ENCODE peak calls at places on chromosomes 13 and 19, in seven cellular contexts. I is neuronal stem cell, R is H9, P is IMR-90, D is H1, U is trophoblast cell, O is mesendoderm. F is an unnamed sample.

GRCh38 chr13:55298201-55298600 is 1842.5 kb upstream of the PRR20A start:
- DNase-seq in I (no peak), R (no peak), P (no peak), D (no peak), U (no peak), O (no peak), F (no peak)

GRCh38 chr13:60311527-60311926 is 85.5 kb upstream of the TDRD3 start:
- DNase-seq in I (no peak), R (no peak), P (no peak), D (no peak), U (no peak), O (no peak), F (no peak)

GRCh38 chr19:38851622-38852230 is 1.9 kb upstream of the HNRNPL start:
- DNase-seq in I (peak), R (peak), P (peak), D (peak), U (peak), O (peak), F (peak)

GRCh38 chr13:27631156-27631555 is 9.5 kb downstream of the POLR1D start:
- DNase-seq in I (no peak), R (no peak), P (no peak), D (no peak), U (no peak), O (no peak), F (no peak)

GRCh38 chr19:38090561-38090960 is 133.5 kb downstream of the DPF1 start:
- DNase-seq in I (no peak), R (no peak), P (no peak), D (no peak), U (no peak), O (no peak), F (no peak)

GRCh38 chr19:15181394-15181793 is 19.4 kb downstream of the NOTCH3 start:
- DNase-seq in I (no peak), R (peak), P (no peak), D (no peak), U (peak), O (no peak), F (no peak)

GRCh38 chr13:108120332-108120731 is 95.0 kb downstream of the LIG4 start:
- DNase-seq in I (no peak), R (peak), P (no peak), D (no peak), U (no peak), O (no peak), F (no peak)

GRCh38 chr13:94711561-94712286 is 621 bp downstream of the SOX21 start:
- DNase-seq in I (no peak), R (peak), P (no peak), D (no peak), U (peak), O (peak), F (peak)

GRCh38 chr13:35472308-35473008 is 4.0 kb downstream of the MAB21L1 start:
- DNase-seq in I (no peak), R (no peak), P (no peak), D (no peak), U (no peak), O (peak), F (no peak)

GRCh38 chr19:54137913-54138776 is 583 bp downstream of the CNOT3 start:
- DNase-seq in I (no peak), R (no peak), P (no peak), D (no peak), U (no peak), O (peak), F (no peak)

GRCh38 chr19:8310342-8311055 is 2.3 kb upstream of the CD320 start:
- DNase-seq in I (no peak), R (no peak), P (no peak), D (no peak), U (no peak), O (no peak), F (no peak)

GRCh38 chr13:110801044-110801443 is 87.5 kb downstream of the ING1 start:
- DNase-seq in I (no peak), R (no peak), P (no peak), D (no peak), U (no peak), O (peak), F (no peak)

GRCh38 chr13:114047358-114047881 is 73.5 kb upstream of the C13orf46 start:
- DNase-seq in I (no peak), R (no peak), P (peak), D (no peak), U (no peak), O (no peak), F (peak)

GRCh38 chr13:22168437-22168836 is 497.6 kb downstream of the FGF9 start:
- DNase-seq in I (no peak), R (no peak), P (no peak), D (no peak), U (no peak), O (no peak), F (no peak)

GRCh38 chr13:99335603-99336002 is 28.4 kb upstream of the GPR183 start:
- DNase-seq in I (no peak), R (no peak), P (no peak), D (no peak), U (peak), O (no peak), F (no peak)

GRCh38 chr19:38451629-38452028 is 18.1 kb downstream of the RYR1 start:
- DNase-seq in I (no peak), R (no peak), P (no peak), D (no peak), U (peak), O (no peak), F (no peak)

GRCh38 chr19:1171755-1172352 is 2.2 kb downstream of the SBNO2 start:
- DNase-seq in I (no peak), R (no peak), P (no peak), D (no peak), U (no peak), O (peak), F (no peak)

GRCh38 chr13:94703271-94703670 is 9.1 kb downstream of the SOX21 start:
- DNase-seq in I (no peak), R (peak), P (no peak), D (no peak), U (no peak), O (no peak), F (no peak)

GRCh38 chr19:16141043-16141442 is 2.4 kb upstream of the HSH2D start:
- DNase-seq in I (no peak), R (no peak), P (no peak), D (no peak), U (no peak), O (no peak), F (no peak)

GRCh38 chr13:32209670-32210069 is 105.5 kb downstream of the ZAR1L start:
- DNase-seq in I (no peak), R (no peak), P (peak), D (no peak), U (peak), O (peak), F (peak)

GRCh38 chr19:33468361-33469170 is 53.0 kb downstream of the PEPD start:
- DNase-seq in I (no peak), R (peak), P (peak), D (no peak), U (no peak), O (peak), F (peak)

GRCh38 chr13:20840590-20840989 is 62.0 kb downstream of the XPO4 start:
- DNase-seq in I (no peak), R (no peak), P (no peak), D (no peak), U (no peak), O (no peak), F (no peak)

GRCh38 chr13:33051632-33052031 is 35.4 kb downstream of the KL start:
- DNase-seq in I (no peak), R (no peak), P (no peak), D (no peak), U (no peak), O (no peak), F (no peak)

GRCh38 chr19:1251503-1252220 is 3.3 kb downstream of the MIDN start:
- DNase-seq in I (no peak), R (no peak), P (no peak), D (no peak), U (peak), O (peak), F (no peak)

GRCh38 chr19:7658219-7658686 is 10.6 kb upstream of the RETN start:
- DNase-seq in I (no peak), R (no peak), P (no peak), D (no peak), U (no peak), O (peak), F (no peak)

GRCh38 chr13:102877285-102877684 is 31.5 kb downstream of the ERCC5 start:
- DNase-seq in I (no peak), R (no peak), P (peak), D (no peak), U (no peak), O (peak), F (peak)

GRCh38 chr13:24660023-24660806 is 20.0 kb upstream of the ATP12A start:
- DNase-seq in I (no peak), R (no peak), P (no peak), D (no peak), U (peak), O (no peak), F (peak)

GRCh38 chr19:46748325-46749109 is 2.3 kb upstream of the STRN4 start:
- DNase-seq in I (peak), R (peak), P (peak), D (no peak), U (peak), O (peak), F (peak)

GRCh38 chr13:112567161-112567862 is 20.6 kb downstream of the TUBGCP3 start:
- DNase-seq in I (no peak), R (no peak), P (peak), D (no peak), U (no peak), O (no peak), F (peak)

GRCh38 chr19:30014770-30015169 is 72.7 kb downstream of the URI1 start:
- DNase-seq in I (no peak), R (no peak), P (no peak), D (no peak), U (no peak), O (no peak), F (no peak)
- H2BK120ac ChIP-seq in I (no peak), R (no peak), P (no peak), D (no peak), U (no peak), O (no peak), F (no peak)

GRCh38 chr19:35381926-35382325 is 11.1 kb downstream of the GPR42 start:
- DNase-seq in I (no peak), R (no peak), P (no peak), D (no peak), U (peak), O (no peak), F (no peak)
- H2BK120ac ChIP-seq in I (no peak), R (no peak), P (no peak), D (no peak), U (no peak), O (no peak), F (no peak)

GRCh38 chr19:35844482-35845214 is 7.7 kb downstream of the NPHS1 start:
- DNase-seq in I (no peak), R (no peak), P (no peak), D (no peak), U (no peak), O (no peak), F (no peak)

GRCh38 chr19:35841961-35842595 is 10.2 kb downstream of the NPHS1 start:
- DNase-seq in I (no peak), R (no peak), P (no peak), D (no peak), U (no peak), O (no peak), F (no peak)

GRCh38 chr19:35845215-35846037 is 6.9 kb downstream of the NPHS1 start:
- DNase-seq in I (no peak), R (peak), P (no peak), D (no peak), U (peak), O (peak), F (peak)

GRCh38 chr19:35843676-35844481 is 8.4 kb downstream of the NPHS1 start:
- DNase-seq in I (no peak), R (peak), P (no peak), D (no peak), U (no peak), O (peak), F (peak)

DNA sequence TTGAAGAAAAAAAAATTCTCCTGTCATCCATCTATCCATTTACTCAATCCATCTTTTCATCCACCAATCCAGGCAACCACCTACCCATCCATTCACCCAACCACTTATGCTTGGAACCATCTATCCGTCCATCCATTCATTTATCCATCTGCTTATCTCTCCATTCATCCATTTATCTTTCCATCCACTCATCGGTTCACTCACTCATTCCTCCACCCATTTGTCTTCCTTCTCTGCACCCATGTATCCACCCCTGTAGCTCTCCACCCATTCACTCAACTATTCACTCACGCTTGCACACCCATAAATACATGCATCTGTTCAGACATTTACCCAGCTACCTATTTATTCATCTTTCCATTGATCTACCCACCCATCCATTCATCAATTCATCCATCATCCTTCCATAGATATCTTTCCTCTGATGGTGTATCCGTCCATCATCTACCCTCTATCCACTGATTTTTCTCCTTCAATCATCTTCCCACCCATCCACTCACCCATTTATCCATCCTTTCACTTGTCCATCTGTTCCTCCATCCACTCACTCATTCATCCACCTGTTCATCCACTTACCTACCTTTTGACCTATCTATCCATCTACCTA is 9.5 kb downstream of the NPHS1 start:
- DNase-seq in I (no peak), R (no peak), P (no peak), D (no peak), U (no peak), O (no peak), F (no peak)
- H2BK120ac ChIP-seq in I (no peak), R (no peak), P (no peak), D (no peak), U (no peak), O (no peak), F (no peak)

DNA sequence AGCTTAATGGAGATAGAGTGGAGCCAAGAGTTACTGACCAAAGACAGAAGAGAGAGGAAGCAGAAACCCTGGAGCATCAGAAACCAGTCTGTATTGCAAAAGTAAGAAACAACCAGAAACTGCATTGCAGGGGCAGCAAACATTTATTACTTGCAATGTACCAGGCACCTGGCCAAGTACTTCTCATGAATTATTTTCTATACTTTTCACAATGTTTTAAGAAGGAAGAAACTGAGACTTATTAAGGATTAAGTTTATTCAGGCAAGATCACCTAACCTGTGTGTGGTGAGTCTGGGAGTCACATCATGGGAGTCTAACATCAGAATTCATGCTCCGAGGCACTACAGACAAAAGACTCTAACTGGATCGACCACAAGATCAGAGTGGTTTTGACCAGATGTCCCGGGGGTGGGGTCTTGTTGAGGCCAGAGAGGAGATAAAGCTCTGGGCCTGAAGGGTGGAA is 47.4 kb downstream of the TNFRSF19 start:
- DNase-seq in I (no peak), R (no peak), P (peak), D (no peak), U (no peak), O (no peak), F (peak)
- H2BK120ac ChIP-seq in I (no peak), R (no peak), P (peak), D (no peak), U (no peak), O (no peak), F (no peak)